ENCODE peak calls at places on chromosomes 6 and 20, in four cellular contexts. S, L, J and M are unnamed samples.

GRCh38 chr20:3869839-3870634 is 19.1 kb upstream of the PANK2 start:
- DNase-seq in S (no peak), J (no peak), L (no peak), M (no peak)

GRCh38 chr20:58228484-58229197 is at the start of gene ANKRD60:
- DNase-seq in J (no peak), L (no peak), S (no peak), M (no peak)

GRCh38 chr6:35154947-35155346 is 13.8 kb upstream of the TCP11 start:
- DNase-seq in S (no peak), L (no peak), J (no peak), M (no peak)

GRCh38 chr6:134748484-134748883 is 201.4 kb downstream of the ALDH8A1 start:
- DNase-seq in L (no peak), J (no peak), S (no peak), M (no peak)

GRCh38 chr6:137882225-137882961 is 15.3 kb downstream of the TNFAIP3 start:
- DNase-seq in S (no peak), L (no peak), J (no peak), M (no peak)

GRCh38 chr20:21698494-21699215 is 6.8 kb upstream of the PAX1 start:
- DNase-seq in J (no peak), S (no peak), L (no peak), M (no peak)

GRCh38 chr6:150599199-150600002 is at the start of gene PLEKHG1:
- DNase-seq in J (peak; percentile 77), S (no peak), L (no peak), M (peak; percentile 80)

GRCh38 chr20:49924247-49924646 is 8.9 kb upstream of the SPATA2 start:
- DNase-seq in L (no peak), S (no peak), J (no peak), M (no peak)

GRCh38 chr6:36595168-36595818 is 1.1 kb downstream of the SRSF3 start:
- DNase-seq in L (no peak), S (no peak), J (no peak), M (no peak)

GRCh38 chr6:101830501-101831031 is 437.1 kb downstream of the GRIK2 start:
- DNase-seq in L (no peak), J (no peak), S (no peak), M (no peak)

GRCh38 chr6:96104910-96105309 is 89.1 kb downstream of the FUT9 start:
- DNase-seq in L (peak; percentile 33), S (no peak), J (no peak), M (no peak)

GRCh38 chr6:109962271-109962670 is 15.8 kb upstream of the GPR6 start:
- DNase-seq in S (no peak), J (no peak), L (no peak), M (no peak)

GRCh38 chr6:13229205-13230085 is 98.9 kb downstream of the TBC1D7 start:
- DNase-seq in J (no peak), S (no peak), L (peak; percentile 17), M (no peak)

GRCh38 chr6:41442800-41443501 is 103.2 kb upstream of the FOXP4 start:
- DNase-seq in J (peak; percentile 63), S (no peak), L (no peak), M (peak; percentile 50)

GRCh38 chr6:105432797-105433196 is 29.9 kb upstream of the PREP start:
- DNase-seq in L (no peak), J (no peak), S (peak; percentile 46), M (no peak)

GRCh38 chr20:53304146-53304545 is 289.5 kb downstream of the ZNF217 start:
- DNase-seq in L (peak; percentile 53), J (no peak), S (no peak), M (no peak)

GRCh38 chr6:16256781-16257180 is 18.4 kb downstream of the GMPR start:
- DNase-seq in L (no peak), S (no peak), J (no peak), M (no peak)

GRCh38 chr6:15344831-15345230 is 99.0 kb downstream of the JARID2 start:
- DNase-seq in S (no peak), J (no peak), L (no peak), M (no peak)

GRCh38 chr6:117624869-117625481 is 22.7 kb upstream of the GOPC start:
- DNase-seq in J (no peak), L (no peak), S (no peak), M (no peak)

GRCh38 chr6:110944681-110945151 is 13.8 kb upstream of the GTF3C6 start:
- DNase-seq in J (no peak), L (no peak), S (peak; percentile 34), M (no peak)

GRCh38 chr6:79911992-79912391 is 35.4 kb downstream of the ELOVL4 start:
- DNase-seq in L (no peak), S (no peak), J (no peak), M (no peak)

GRCh38 chr6:163828038-163828790 is 413.7 kb downstream of the QKI start:
- DNase-seq in S (no peak), J (peak; percentile 61), L (no peak), M (peak; percentile 31)

GRCh38 chr20:58691773-58692578 is 624 bp upstream of the NPEPL1 start:
- DNase-seq in L (no peak), S (no peak), J (peak; percentile 70), M (peak; percentile 56)

GRCh38 chr6:122829456-122829855 is 40.4 kb downstream of the SMPDL3A start:
- DNase-seq in S (no peak), J (no peak), L (no peak), M (no peak)

GRCh38 chr6:36389353-36389752 is 1.9 kb upstream of the ETV7 start:
- DNase-seq in L (no peak), J (no peak), S (no peak), M (no peak)

GRCh38 chr20:59515013-59515905 is 89.1 kb upstream of the PHACTR3 start:
- DNase-seq in J (peak; percentile 68), L (no peak), S (no peak), M (peak; percentile 69)